ENCODE peak calls at places on chromosomes 3 and 15, in seven cellular contexts. F, M, V, S, E, O and K are unnamed samples. For H3K9me3, the result is how much of the 10 kb centered on the place peaks cover.

GRCh38 chr3:46693038-46693896 is at the start of gene ALS2CL:
- DNase-seq in E (peak), V (peak), F (peak), O (peak), S (peak), M (peak), K (peak)

GRCh38 chr15:33985287-33985686 is 17.0 kb downstream of the CHRM5 start:
- DNase-seq in O (no peak), E (no peak), S (no peak), M (peak), F (peak), V (no peak), K (no peak)

GRCh38 chr3:189710620-189711388 is 79.6 kb downstream of the TP63 start:
- DNase-seq in S (peak), V (no peak), E (peak), F (no peak), O (peak), M (no peak), K (peak)

GRCh38 chr3:49724586-49724985 is 835 bp upstream of the GMPPB start:
- DNase-seq in O (peak), V (no peak), S (no peak), F (no peak), E (peak), M (peak), K (peak)

GRCh38 chr3:15659254-15659975 is 57.9 kb downstream of the BTD start:
- DNase-seq in F (no peak), M (no peak), S (no peak), V (no peak), E (no peak), O (no peak), K (no peak)

GRCh38 chr3:13148126-13148525 is 74.9 kb upstream of the IQSEC1 start:
- DNase-seq in F (no peak), E (peak), M (no peak), S (no peak), V (peak), O (no peak), K (no peak)

GRCh38 chr3:10280177-10280529 is 12.6 kb downstream of the GHRL start:
- DNase-seq in S (no peak), O (no peak), E (no peak), V (no peak), M (no peak), F (no peak), K (no peak)

GRCh38 chr15:40493089-40493840 is 22.5 kb downstream of the CHST14 start:
- DNase-seq in O (no peak), M (no peak), S (no peak), F (no peak), V (no peak), E (no peak), K (no peak)

GRCh38 chr3:57966823-57967222 is 41.4 kb upstream of the FLNB start:
- DNase-seq in O (no peak), V (no peak), S (no peak), M (no peak), E (no peak), F (no peak), K (peak)

GRCh38 chr3:102018544-102018943 is 169.2 kb downstream of the NFKBIZ start:
- DNase-seq in O (no peak), S (no peak), E (no peak), M (no peak), V (no peak), F (no peak), K (no peak)

GRCh38 chr15:74294010-74294409 is 57.9 kb downstream of the CCDC33 start:
- DNase-seq in F (no peak), M (no peak), O (no peak), E (no peak), S (no peak), V (no peak), K (no peak)

GRCh38 chr3:25468866-25469319 is 40.8 kb downstream of the RARB start:
- DNase-seq in F (peak), E (peak), M (peak), S (peak), V (peak), O (peak), K (peak)

GRCh38 chr3:111801697-111802655 is 57.1 kb upstream of the PHLDB2 start:
- DNase-seq in S (no peak), M (no peak), F (no peak), E (no peak), V (no peak), O (no peak), K (peak)

GRCh38 chr3:47482411-47482810 is 6.7 kb upstream of the SCAP start:
- DNase-seq in O (peak), E (no peak), S (no peak), F (no peak), M (peak), V (no peak), K (no peak)

GRCh38 chr3:179148446-179149238 is 485 bp downstream of the PIK3CA start:
- DNase-seq in M (peak), E (peak), S (peak), O (peak), F (peak), V (peak), K (peak)

GRCh38 chr3:42742688-42743087 is 30.4 kb downstream of the CCDC13 start:
- DNase-seq in V (no peak), E (no peak), S (no peak), O (no peak), F (no peak), M (no peak), K (no peak)

GRCh38 chr3:192187485-192188051 is 539.8 kb downstream of the FGF12 start:
- DNase-seq in S (no peak), V (no peak), M (peak), F (no peak), O (no peak), E (no peak), K (no peak)

GRCh38 chr15:100457201-100457600 is 71.5 kb downstream of the CERS3 start:
- DNase-seq in E (no peak), S (no peak), M (peak), V (no peak), O (no peak), F (peak), K (no peak)

GRCh38 chr15:66718220-66718988 is 16.4 kb downstream of the SMAD6 start:
- DNase-seq in O (no peak), E (peak), F (no peak), M (peak), S (no peak), V (no peak), K (no peak)

GRCh38 chr3:7960601-7961000 is 541.0 kb upstream of the LMCD1 start:
- DNase-seq in O (no peak), E (no peak), F (no peak), M (no peak), S (no peak), V (no peak), K (no peak)

GRCh38 chr3:126083913-126084514 is at the start of gene SLC41A3:
- DNase-seq in E (peak), F (peak), S (peak), M (peak), V (peak), O (peak), K (peak)

GRCh38 chr3:20482350-20482749 is 296.3 kb upstream of the SGO1 start:
- DNase-seq in S (no peak), F (no peak), V (no peak), O (no peak), M (no peak), E (no peak), K (no peak)
- H3K9me3 ChIP-seq in S (under half), F (under half), V (under half), O (under half), M (under half), E (under half), K (under half)

DNA sequence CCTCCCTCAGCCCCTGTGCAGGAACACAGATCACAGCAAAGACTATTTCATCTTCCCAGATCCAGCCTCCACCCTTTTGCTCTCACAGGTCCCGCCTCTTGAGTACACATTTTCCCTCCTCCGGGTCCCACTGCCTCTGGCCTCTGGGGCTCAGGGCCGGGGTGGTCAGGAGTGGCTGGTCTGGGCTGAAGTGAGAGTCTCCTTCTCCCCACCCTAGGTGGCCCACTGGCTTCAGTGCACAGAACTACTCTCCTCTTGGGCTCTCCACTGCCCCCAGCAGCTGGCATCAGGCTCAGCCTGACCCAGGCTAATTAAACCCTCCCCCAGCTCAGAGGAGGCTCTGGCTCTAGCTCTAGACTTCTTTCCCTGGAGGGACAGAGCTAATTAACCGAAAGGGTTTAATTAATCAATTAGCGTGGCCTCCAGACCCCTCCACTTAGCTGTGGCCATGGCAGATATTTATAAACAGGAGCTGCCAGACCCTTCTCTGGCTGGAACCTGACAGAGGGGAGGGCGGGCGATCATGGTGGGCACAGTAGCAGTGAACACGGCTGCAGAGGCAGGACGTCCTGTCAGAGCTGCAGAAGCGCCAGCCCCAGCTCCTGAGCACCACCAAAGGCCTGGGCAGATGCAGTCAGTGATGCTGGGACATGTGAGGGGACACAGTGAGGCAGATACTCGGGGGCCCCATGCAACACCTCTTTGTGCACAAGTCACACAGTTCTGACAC is 15.1 kb downstream of the DUSP7 start:
- DNase-seq in O (peak), F (no peak), M (peak), V (no peak), E (peak), S (no peak), K (no peak)
- TF ChIP-seq CTCF in O (peak), F (peak), M (peak), V (no peak), E (no peak), S (no peak), K (no peak)

GRCh38 chr3:129974451-129975331 is at the start of gene TRH:
- DNase-seq in E (no peak), M (peak), S (no peak), O (no peak), V (no peak), F (peak), K (no peak)

GRCh38 chr3:129972301-129972700 is 2.2 kb upstream of the TRH start:
- DNase-seq in M (no peak), S (no peak), O (no peak), F (no peak), V (no peak), E (no peak), K (no peak)

GRCh38 chr3:129978123-129978522 is 3.6 kb downstream of the TRH start:
- DNase-seq in E (no peak), M (no peak), O (no peak), V (no peak), S (no peak), F (peak), K (no peak)

GRCh38 chr3:129973853-129974252 is 667 bp upstream of the TRH start:
- DNase-seq in V (no peak), O (no peak), F (no peak), E (no peak), M (no peak), S (no peak), K (no peak)

GRCh38 chr3:129975332-129976090 is 991 bp downstream of the TRH start:
- DNase-seq in F (peak), M (peak), O (peak), V (no peak), E (peak), S (peak), K (no peak)
- H3K4me3 ChIP-seq in F (peak), M (peak), O (peak), V (peak), E (peak), S (peak), K (no peak)

GRCh38 chr3:27349832-27350231 is 19.4 kb downstream of the NEK10 start:
- DNase-seq in E (no peak), F (no peak), O (no peak), M (no peak), S (no peak), V (no peak), K (no peak)
- H3K9me3 ChIP-seq in E (under half), F (under half), O (under half), M (under half), S (under half), V (under half), K (under half)

DNA sequence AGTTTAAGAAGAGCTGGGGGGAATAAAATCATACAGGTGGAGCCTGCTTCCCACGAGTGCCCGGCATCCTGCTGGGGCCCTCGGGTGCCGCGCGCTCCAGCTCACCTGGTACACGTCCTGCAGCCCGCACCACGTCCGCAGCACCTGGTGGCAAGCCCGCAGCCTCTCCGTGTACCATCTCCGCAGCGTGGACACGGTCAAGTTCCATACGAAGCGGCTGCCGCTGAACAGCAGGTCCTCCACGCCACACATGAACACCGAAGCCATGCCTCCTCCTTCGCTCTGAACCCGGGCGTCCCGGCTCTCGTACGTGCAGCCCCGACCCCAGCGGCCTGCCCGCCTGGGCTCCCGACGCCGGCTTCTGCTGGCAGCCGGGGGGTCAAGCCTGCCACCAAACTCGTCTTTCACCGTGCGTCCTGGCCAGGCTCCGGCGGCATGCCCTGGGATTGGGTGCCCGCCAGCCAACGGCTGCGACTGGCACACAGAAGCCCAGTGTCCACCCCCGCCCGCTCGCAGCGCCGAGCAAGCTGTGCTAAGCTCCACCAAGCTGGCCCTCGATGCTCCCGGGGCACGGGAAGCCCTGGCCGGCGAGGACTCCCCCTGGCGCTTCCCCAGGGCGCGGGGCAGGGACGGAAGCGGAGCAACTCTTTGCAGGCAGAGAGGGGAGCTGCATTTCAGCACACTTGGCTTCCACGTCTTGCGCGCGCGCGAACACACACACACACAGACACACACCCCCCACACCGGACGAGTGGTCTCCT is at the start of gene FRMD4B:
- DNase-seq in E (peak), O (peak), V (peak), F (peak), S (peak), M (peak), K (peak)
- TF ChIP-seq CTCF in E (no peak), O (no peak), V (no peak), F (peak), S (no peak), M (peak), K (no peak)